ENCODE peak calls at places on chromosomes 2 and 18, in six cellular contexts. O, L, D, U, S and Z are unnamed samples.

GRCh38 chr2:46876741-46877384 is 38.7 kb downstream of the MCFD2 start:
- DNase-seq in D (peak), U (peak), L (peak), O (peak), S (no peak), Z (peak)

GRCh38 chr18:7349181-7349837 is 118.4 kb downstream of the LRRC30 start:
- DNase-seq in D (no peak), O (no peak), U (no peak), L (no peak), S (no peak), Z (no peak)

GRCh38 chr2:175317741-175318140 is 136.2 kb upstream of the ATP5MC3 start:
- DNase-seq in U (no peak), O (no peak), L (no peak), S (no peak), D (no peak), Z (no peak)

GRCh38 chr18:2653467-2653866 is 2.1 kb upstream of the SMCHD1 start:
- DNase-seq in L (no peak), U (no peak), O (no peak), S (no peak), D (peak), Z (no peak)

GRCh38 chr2:178858896-178859628 is 51.8 kb upstream of the TTN start:
- DNase-seq in U (no peak), S (no peak), L (no peak), D (no peak), O (no peak), Z (no peak)

GRCh38 chr2:23791030-23791429 is 135.9 kb downstream of the ATAD2B start:
- DNase-seq in D (no peak), U (no peak), S (no peak), L (no peak), O (no peak), Z (peak)

GRCh38 chr2:111632661-111633060 is 251.3 kb downstream of the ANAPC1 start:
- DNase-seq in L (no peak), O (no peak), S (no peak), D (peak), U (no peak), Z (peak)

GRCh38 chr18:79914614-79915160 is 36.8 kb downstream of the SLC66A2 start:
- DNase-seq in U (no peak), L (no peak), S (no peak), D (no peak), O (no peak), Z (no peak)

GRCh38 chr2:231810905-231811304 is 24.7 kb downstream of the COPS7B start:
- DNase-seq in O (no peak), U (no peak), D (no peak), S (no peak), L (no peak), Z (peak)

GRCh38 chr2:112474844-112475486 is 7.0 kb upstream of the TTL start:
- DNase-seq in S (no peak), O (no peak), D (no peak), U (no peak), L (no peak), Z (no peak)

GRCh38 chr2:150549381-150549780 is 61.9 kb upstream of the RND3 start:
- DNase-seq in S (no peak), D (no peak), U (no peak), L (no peak), O (no peak), Z (no peak)

GRCh38 chr18:79927597-79928562 is 23.6 kb downstream of the SLC66A2 start:
- DNase-seq in L (peak), U (no peak), D (no peak), S (no peak), O (no peak), Z (no peak)

GRCh38 chr2:112772322-112772721 is 7.9 kb upstream of the CKAP2L start:
- DNase-seq in D (no peak), U (no peak), L (no peak), O (no peak), S (no peak), Z (no peak)

GRCh38 chr18:44852818-44853217 is 172.1 kb downstream of the SETBP1 start:
- DNase-seq in L (no peak), U (no peak), O (no peak), S (no peak), D (no peak), Z (no peak)

GRCh38 chr18:70650878-70651277 is 362.0 kb downstream of the SOCS6 start:
- DNase-seq in L (no peak), S (no peak), D (no peak), O (no peak), U (no peak), Z (no peak)

GRCh38 chr18:22086973-22087372 is 82.4 kb upstream of the GATA6 start:
- DNase-seq in S (no peak), D (no peak), O (no peak), U (no peak), L (no peak), Z (no peak)

GRCh38 chr18:22082408-22082807 is 87.0 kb upstream of the GATA6 start:
- DNase-seq in O (peak), S (no peak), D (no peak), L (no peak), U (no peak), Z (no peak)

GRCh38 chr18:22088029-22088428 is 81.4 kb upstream of the GATA6 start:
- DNase-seq in O (peak), S (no peak), U (no peak), D (no peak), L (peak), Z (peak)

GRCh38 chr18:22088976-22089375 is 80.4 kb upstream of the GATA6 start:
- DNase-seq in D (no peak), L (no peak), S (no peak), O (no peak), U (no peak), Z (no peak)

DNA sequence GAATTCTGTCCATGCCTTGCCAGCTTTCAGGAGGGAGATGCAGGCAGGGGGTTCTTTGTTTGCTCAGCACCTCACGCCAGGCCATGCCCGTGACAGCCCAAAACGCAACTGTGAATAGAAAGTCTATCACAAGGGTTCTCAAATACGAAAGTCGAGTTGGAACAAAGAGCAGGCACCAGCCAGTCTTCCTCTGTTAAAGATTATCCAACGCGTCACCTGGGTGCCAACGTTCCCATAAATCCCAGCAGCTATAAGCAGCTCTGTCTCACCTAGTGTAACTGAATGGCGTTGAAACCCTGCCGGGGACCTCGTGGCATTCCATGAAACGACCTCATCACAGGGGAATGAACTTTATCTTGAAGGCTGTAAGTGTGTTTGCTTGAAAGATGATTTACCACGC is 84.8 kb upstream of the GATA6 start:
- DNase-seq in D (no peak), U (no peak), O (no peak), L (no peak), S (no peak), Z (no peak)
- TF ChIP-seq CTCF in D (no peak), U (no peak), O (no peak), L (no peak), S (no peak), Z (no peak)

DNA sequence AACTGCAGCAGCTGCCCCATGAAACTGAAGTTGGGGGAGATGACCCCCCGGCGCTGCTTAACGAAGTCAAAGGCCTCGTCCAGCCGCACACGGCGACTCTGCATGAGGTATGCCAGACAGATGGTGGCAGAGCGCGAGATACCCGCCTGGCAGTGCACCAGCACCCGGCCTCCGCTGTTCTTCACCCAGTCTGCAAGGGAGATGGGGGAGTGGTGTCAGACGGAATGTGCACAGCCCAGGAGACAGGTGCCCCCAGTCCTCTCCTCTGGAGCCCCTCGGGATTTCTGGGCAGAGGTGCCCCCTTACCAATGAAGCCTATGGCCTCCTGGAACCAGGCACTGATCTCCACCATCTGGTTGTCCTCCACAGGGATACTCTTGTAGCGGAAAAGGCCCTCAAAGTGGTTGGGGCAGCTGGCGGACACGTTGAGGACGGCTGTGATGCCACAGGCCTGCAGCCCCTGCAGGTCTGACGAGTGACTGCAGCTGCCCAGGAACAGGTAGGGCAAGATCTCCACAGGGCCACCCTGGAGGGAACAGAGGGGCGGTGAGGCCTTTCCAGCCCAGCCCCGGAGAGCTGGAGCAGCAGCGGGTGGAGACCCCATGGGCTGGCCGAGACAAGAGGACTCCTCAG is 1.3 kb downstream of the DUSP2 start:
- DNase-seq in O (no peak), L (no peak), D (peak), U (no peak), S (no peak), Z (no peak)
- TF ChIP-seq CTCF in O (no peak), L (no peak), D (peak), U (no peak), S (peak), Z (no peak)

DNA sequence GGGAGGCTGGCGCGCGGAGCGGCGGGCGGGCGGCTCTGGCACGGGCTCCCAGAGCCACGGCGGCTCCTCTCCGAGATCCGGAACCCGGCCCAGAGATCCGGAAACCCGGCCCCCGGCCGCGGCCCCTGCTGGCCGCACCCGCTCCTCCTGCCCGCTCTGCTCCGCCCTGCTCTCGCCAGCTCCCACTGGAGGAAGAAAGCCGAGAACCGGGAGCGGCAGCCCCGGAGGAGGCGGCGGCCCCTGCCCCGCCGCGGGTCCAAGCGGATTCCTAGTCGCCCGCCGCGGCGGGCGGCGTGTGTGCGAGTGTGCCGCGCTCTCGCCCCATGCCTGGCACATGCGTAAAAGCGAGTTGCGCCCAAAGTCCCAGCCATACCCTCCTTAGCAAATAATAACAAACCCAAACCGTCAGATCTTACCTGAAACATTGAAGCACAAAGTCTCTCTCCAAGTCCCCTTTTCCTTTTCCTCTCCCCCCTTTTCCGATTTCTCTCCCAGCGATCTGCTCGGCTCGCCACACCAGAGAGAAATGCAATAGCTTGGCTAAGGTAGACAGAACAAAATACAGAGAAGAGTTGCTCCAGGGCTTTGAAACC is 108.7 kb upstream of the KCTD1 start:
- DNase-seq in D (no peak), L (peak), U (peak), O (peak), S (no peak), Z (peak)
- TF ChIP-seq CTCF in D (no peak), L (peak), U (peak), O (peak), S (no peak), Z (peak)

DNA sequence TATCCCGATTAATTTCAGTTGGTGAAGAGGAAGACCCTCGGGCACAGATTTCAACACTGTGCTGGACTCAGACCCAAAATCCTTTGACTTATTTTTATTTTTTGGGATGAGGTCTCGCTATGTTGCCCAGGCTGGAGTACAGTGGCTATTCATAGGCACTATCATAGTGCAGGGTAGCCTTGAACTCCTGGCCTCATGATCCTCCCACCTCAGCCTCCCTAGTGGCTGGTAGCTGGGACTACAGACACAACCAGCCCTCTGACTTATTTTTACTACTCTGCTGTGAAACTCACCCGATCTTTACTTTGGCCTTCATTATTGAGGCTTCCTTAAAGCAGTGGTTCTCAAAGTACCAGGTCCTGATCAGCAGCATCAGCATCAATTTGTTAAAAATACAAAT is 18.2 kb upstream of the ADAM17 start:
- DNase-seq in S (no peak), O (no peak), D (no peak), U (no peak), L (no peak), Z (no peak)
- TF ChIP-seq CTCF in S (no peak), O (no peak), D (peak), U (peak), L (no peak), Z (peak)